ENCODE peak calls at places on chromosome 1, in nine cellular contexts. One of them, this sample, is unnamed.

GRCh38 chr1:115811140-115811828 is 29.6 kb downstream of the NHLH2 start:
- DNase-seq in bronchial epithelial cell: no peak
- DNase-seq in amniotic stem cell: no peak
- DNase-seq in stimulated activated CD4-positive, alpha-beta T cell treated with anti-CD3 and anti-CD28 coated beads, TNF-alpha, amount 100 ng/mL, for 4 hours: no peak
- DNase-seq in activated T-cell treated with anti-CD3 and anti-CD28 coated beads for 24 hours: no peak
- DNase-seq in HTR-8/SVneo: no peak
- DNase-seq in AG08395: no peak
- DNase-seq in NCI-H1092: no peak
- DNase-seq in HFF-Myc: no peak
- DNase-seq in this sample: no peak

GRCh38 chr1:62687421-62687902 is 724 bp downstream of the DOCK7 start:
- DNase-seq in bronchial epithelial cell: peak
- DNase-seq in amniotic stem cell: peak
- DNase-seq in stimulated activated CD4-positive, alpha-beta T cell treated with anti-CD3 and anti-CD28 coated beads, TNF-alpha, amount 100 ng/mL, for 4 hours: no peak
- DNase-seq in activated T-cell treated with anti-CD3 and anti-CD28 coated beads for 24 hours: no peak
- DNase-seq in HTR-8/SVneo: no peak
- DNase-seq in AG08395: peak
- DNase-seq in NCI-H1092: peak
- DNase-seq in HFF-Myc: no peak
- DNase-seq in this sample: peak

GRCh38 chr1:23796466-23797271 is 3.9 kb downstream of the GALE start:
- DNase-seq in bronchial epithelial cell: no peak
- DNase-seq in amniotic stem cell: no peak
- DNase-seq in stimulated activated CD4-positive, alpha-beta T cell treated with anti-CD3 and anti-CD28 coated beads, TNF-alpha, amount 100 ng/mL, for 4 hours: no peak
- DNase-seq in activated T-cell treated with anti-CD3 and anti-CD28 coated beads for 24 hours: no peak
- DNase-seq in HTR-8/SVneo: no peak
- DNase-seq in AG08395: no peak
- DNase-seq in NCI-H1092: no peak
- DNase-seq in HFF-Myc: no peak
- DNase-seq in this sample: no peak

GRCh38 chr1:61184035-61184713 is 101.8 kb downstream of the NFIA start:
- DNase-seq in bronchial epithelial cell: peak
- DNase-seq in amniotic stem cell: no peak
- DNase-seq in stimulated activated CD4-positive, alpha-beta T cell treated with anti-CD3 and anti-CD28 coated beads, TNF-alpha, amount 100 ng/mL, for 4 hours: no peak
- DNase-seq in activated T-cell treated with anti-CD3 and anti-CD28 coated beads for 24 hours: no peak
- DNase-seq in HTR-8/SVneo: no peak
- DNase-seq in AG08395: peak
- DNase-seq in NCI-H1092: peak
- DNase-seq in HFF-Myc: peak
- DNase-seq in this sample: no peak

GRCh38 chr1:222161676-222162075 is 386.2 kb downstream of the HHIPL2 start:
- DNase-seq in bronchial epithelial cell: peak
- DNase-seq in amniotic stem cell: no peak
- DNase-seq in stimulated activated CD4-positive, alpha-beta T cell treated with anti-CD3 and anti-CD28 coated beads, TNF-alpha, amount 100 ng/mL, for 4 hours: no peak
- DNase-seq in activated T-cell treated with anti-CD3 and anti-CD28 coated beads for 24 hours: no peak
- DNase-seq in HTR-8/SVneo: no peak
- DNase-seq in AG08395: no peak
- DNase-seq in NCI-H1092: no peak
- DNase-seq in HFF-Myc: no peak
- DNase-seq in this sample: no peak

GRCh38 chr1:172940170-172940855 is 110.4 kb downstream of the TNFSF18 start:
- DNase-seq in bronchial epithelial cell: peak
- DNase-seq in amniotic stem cell: no peak
- DNase-seq in stimulated activated CD4-positive, alpha-beta T cell treated with anti-CD3 and anti-CD28 coated beads, TNF-alpha, amount 100 ng/mL, for 4 hours: no peak
- DNase-seq in activated T-cell treated with anti-CD3 and anti-CD28 coated beads for 24 hours: no peak
- DNase-seq in HTR-8/SVneo: no peak
- DNase-seq in AG08395: no peak
- DNase-seq in NCI-H1092: no peak
- DNase-seq in HFF-Myc: no peak
- DNase-seq in this sample: no peak

GRCh38 chr1:180536796-180537372 is 21.9 kb upstream of the OVAAL start:
- DNase-seq in bronchial epithelial cell: no peak
- DNase-seq in amniotic stem cell: no peak
- DNase-seq in stimulated activated CD4-positive, alpha-beta T cell treated with anti-CD3 and anti-CD28 coated beads, TNF-alpha, amount 100 ng/mL, for 4 hours: no peak
- DNase-seq in activated T-cell treated with anti-CD3 and anti-CD28 coated beads for 24 hours: no peak
- DNase-seq in HTR-8/SVneo: no peak
- DNase-seq in AG08395: no peak
- DNase-seq in NCI-H1092: no peak
- DNase-seq in HFF-Myc: no peak
- DNase-seq in this sample: no peak

GRCh38 chr1:171141336-171142051 is 43.6 kb upstream of the FMO2 start:
- DNase-seq in bronchial epithelial cell: no peak
- DNase-seq in amniotic stem cell: peak
- DNase-seq in stimulated activated CD4-positive, alpha-beta T cell treated with anti-CD3 and anti-CD28 coated beads, TNF-alpha, amount 100 ng/mL, for 4 hours: no peak
- DNase-seq in activated T-cell treated with anti-CD3 and anti-CD28 coated beads for 24 hours: no peak
- DNase-seq in HTR-8/SVneo: no peak
- DNase-seq in AG08395: peak
- DNase-seq in NCI-H1092: no peak
- DNase-seq in HFF-Myc: peak
- DNase-seq in this sample: no peak

GRCh38 chr1:3777647-3778589 is 5.4 kb downstream of the SMIM1 start:
- DNase-seq in bronchial epithelial cell: no peak
- DNase-seq in amniotic stem cell: no peak
- DNase-seq in stimulated activated CD4-positive, alpha-beta T cell treated with anti-CD3 and anti-CD28 coated beads, TNF-alpha, amount 100 ng/mL, for 4 hours: no peak
- DNase-seq in activated T-cell treated with anti-CD3 and anti-CD28 coated beads for 24 hours: no peak
- DNase-seq in HTR-8/SVneo: no peak
- DNase-seq in AG08395: no peak
- DNase-seq in NCI-H1092: no peak
- DNase-seq in HFF-Myc: no peak
- DNase-seq in this sample: no peak

GRCh38 chr1:119794856-119795255 is 16.4 kb downstream of the REG4 start:
- DNase-seq in bronchial epithelial cell: no peak
- DNase-seq in amniotic stem cell: no peak
- DNase-seq in stimulated activated CD4-positive, alpha-beta T cell treated with anti-CD3 and anti-CD28 coated beads, TNF-alpha, amount 100 ng/mL, for 4 hours: no peak
- DNase-seq in activated T-cell treated with anti-CD3 and anti-CD28 coated beads for 24 hours: no peak
- DNase-seq in HTR-8/SVneo: no peak
- DNase-seq in AG08395: no peak
- DNase-seq in NCI-H1092: no peak
- DNase-seq in HFF-Myc: no peak
- DNase-seq in this sample: no peak

GRCh38 chr1:1033731-1034437 is 14.0 kb downstream of the AGRN start:
- DNase-seq in bronchial epithelial cell: no peak
- DNase-seq in amniotic stem cell: no peak
- DNase-seq in stimulated activated CD4-positive, alpha-beta T cell treated with anti-CD3 and anti-CD28 coated beads, TNF-alpha, amount 100 ng/mL, for 4 hours: no peak
- DNase-seq in activated T-cell treated with anti-CD3 and anti-CD28 coated beads for 24 hours: no peak
- DNase-seq in HTR-8/SVneo: no peak
- DNase-seq in AG08395: no peak
- DNase-seq in NCI-H1092: no peak
- DNase-seq in HFF-Myc: no peak
- DNase-seq in this sample: no peak

GRCh38 chr1:199226163-199226562 is 587.3 kb downstream of the PTPRC start:
- DNase-seq in bronchial epithelial cell: peak
- DNase-seq in amniotic stem cell: no peak
- DNase-seq in stimulated activated CD4-positive, alpha-beta T cell treated with anti-CD3 and anti-CD28 coated beads, TNF-alpha, amount 100 ng/mL, for 4 hours: no peak
- DNase-seq in activated T-cell treated with anti-CD3 and anti-CD28 coated beads for 24 hours: peak
- DNase-seq in HTR-8/SVneo: peak
- DNase-seq in AG08395: no peak
- DNase-seq in NCI-H1092: no peak
- DNase-seq in HFF-Myc: peak
- DNase-seq in this sample: no peak

GRCh38 chr1:116770625-116771024 is 16.4 kb downstream of the CD2 start:
- DNase-seq in bronchial epithelial cell: no peak
- DNase-seq in amniotic stem cell: no peak
- DNase-seq in stimulated activated CD4-positive, alpha-beta T cell treated with anti-CD3 and anti-CD28 coated beads, TNF-alpha, amount 100 ng/mL, for 4 hours: no peak
- DNase-seq in activated T-cell treated with anti-CD3 and anti-CD28 coated beads for 24 hours: no peak
- DNase-seq in HTR-8/SVneo: no peak
- DNase-seq in AG08395: no peak
- DNase-seq in NCI-H1092: no peak
- DNase-seq in HFF-Myc: no peak
- DNase-seq in this sample: no peak

GRCh38 chr1:119080586-119080985 is 59.9 kb downstream of the WARS2 start:
- DNase-seq in bronchial epithelial cell: peak
- DNase-seq in amniotic stem cell: peak
- DNase-seq in stimulated activated CD4-positive, alpha-beta T cell treated with anti-CD3 and anti-CD28 coated beads, TNF-alpha, amount 100 ng/mL, for 4 hours: no peak
- DNase-seq in activated T-cell treated with anti-CD3 and anti-CD28 coated beads for 24 hours: no peak
- DNase-seq in HTR-8/SVneo: peak
- DNase-seq in AG08395: peak
- DNase-seq in NCI-H1092: no peak
- DNase-seq in HFF-Myc: peak
- DNase-seq in this sample: no peak

GRCh38 chr1:1677718-1678580 is 14.6 kb downstream of the SLC35E2B start:
- DNase-seq in bronchial epithelial cell: no peak
- DNase-seq in amniotic stem cell: no peak
- DNase-seq in stimulated activated CD4-positive, alpha-beta T cell treated with anti-CD3 and anti-CD28 coated beads, TNF-alpha, amount 100 ng/mL, for 4 hours: peak
- DNase-seq in activated T-cell treated with anti-CD3 and anti-CD28 coated beads for 24 hours: peak
- DNase-seq in HTR-8/SVneo: no peak
- DNase-seq in AG08395: no peak
- DNase-seq in NCI-H1092: no peak
- DNase-seq in HFF-Myc: no peak
- DNase-seq in this sample: peak

GRCh38 chr1:168767885-168768584 is 39.0 kb upstream of the DPT start:
- DNase-seq in bronchial epithelial cell: peak
- DNase-seq in amniotic stem cell: no peak
- DNase-seq in stimulated activated CD4-positive, alpha-beta T cell treated with anti-CD3 and anti-CD28 coated beads, TNF-alpha, amount 100 ng/mL, for 4 hours: no peak
- DNase-seq in activated T-cell treated with anti-CD3 and anti-CD28 coated beads for 24 hours: no peak
- DNase-seq in HTR-8/SVneo: no peak
- DNase-seq in AG08395: peak
- DNase-seq in NCI-H1092: no peak
- DNase-seq in HFF-Myc: peak
- DNase-seq in this sample: no peak

GRCh38 chr1:71273326-71273725 is 192.5 kb upstream of the ZRANB2 start:
- DNase-seq in bronchial epithelial cell: no peak
- DNase-seq in amniotic stem cell: no peak
- DNase-seq in stimulated activated CD4-positive, alpha-beta T cell treated with anti-CD3 and anti-CD28 coated beads, TNF-alpha, amount 100 ng/mL, for 4 hours: no peak
- DNase-seq in activated T-cell treated with anti-CD3 and anti-CD28 coated beads for 24 hours: no peak
- DNase-seq in HTR-8/SVneo: no peak
- DNase-seq in AG08395: peak
- DNase-seq in NCI-H1092: no peak
- DNase-seq in HFF-Myc: no peak
- DNase-seq in this sample: no peak

This sample was measured in stimulated activated naive B cell treated with anti-CD40 and anti-IgM and Interleukin-4, amounts not matched to agents 10 μg/mL and 1 μg/mL and 100 μg/mL, for 72 hours.